ENCODE peak calls at places on chromosomes 5 and 9, in eight cellular contexts. One of them, this sample, is unnamed.

GRCh38 chr5:127051591-127051990 is 21.2 kb upstream of the MARCHF3 start:
- DNase-seq in tibial artery: no peak
- DNase-seq in transverse colon: no peak
- DNase-seq in psoas muscle: no peak
- DNase-seq in Peyer's patch: no peak
- DNase-seq in GM12865: no peak
- DNase-seq in heart left ventricle: no peak
- DNase-seq in stomach: no peak
- DNase-seq in this sample: no peak

GRCh38 chr5:127981498-127981897 is 102.1 kb upstream of the SLC12A2 start:
- DNase-seq in tibial artery: no peak
- DNase-seq in transverse colon: no peak
- DNase-seq in psoas muscle: no peak
- DNase-seq in Peyer's patch: no peak
- DNase-seq in GM12865: no peak
- DNase-seq in heart left ventricle: no peak
- DNase-seq in stomach: no peak
- DNase-seq in this sample: no peak

GRCh38 chr5:63247651-63248050 is 669.0 kb downstream of the LRRC70 start:
- DNase-seq in tibial artery: no peak
- DNase-seq in transverse colon: no peak
- DNase-seq in psoas muscle: no peak
- DNase-seq in Peyer's patch: no peak
- DNase-seq in GM12865: no peak
- DNase-seq in heart left ventricle: no peak
- DNase-seq in stomach: no peak
- DNase-seq in this sample: no peak

GRCh38 chr9:114606597-114607207 is 4.4 kb upstream of the TMEM268 start:
- DNase-seq in tibial artery: peak
- DNase-seq in transverse colon: no peak
- DNase-seq in psoas muscle: no peak
- DNase-seq in Peyer's patch: no peak
- DNase-seq in GM12865: no peak
- DNase-seq in heart left ventricle: peak
- DNase-seq in stomach: peak
- DNase-seq in this sample: no peak

GRCh38 chr9:16192403-16193017 is 639.7 kb downstream of the CCDC171 start:
- DNase-seq in tibial artery: no peak
- DNase-seq in transverse colon: no peak
- DNase-seq in psoas muscle: no peak
- DNase-seq in Peyer's patch: no peak
- DNase-seq in GM12865: no peak
- DNase-seq in heart left ventricle: no peak
- DNase-seq in stomach: no peak
- DNase-seq in this sample: no peak

GRCh38 chr9:38062498-38063362 is 6.3 kb downstream of the SHB start:
- DNase-seq in tibial artery: no peak
- DNase-seq in transverse colon: no peak
- DNase-seq in psoas muscle: no peak
- DNase-seq in Peyer's patch: no peak
- DNase-seq in GM12865: peak
- DNase-seq in heart left ventricle: no peak
- DNase-seq in stomach: no peak
- DNase-seq in this sample: no peak

GRCh38 chr9:87436694-87437093 is 61.0 kb upstream of the DAPK1 start:
- DNase-seq in tibial artery: no peak
- DNase-seq in transverse colon: no peak
- DNase-seq in psoas muscle: no peak
- DNase-seq in Peyer's patch: no peak
- DNase-seq in GM12865: no peak
- DNase-seq in heart left ventricle: no peak
- DNase-seq in stomach: no peak
- DNase-seq in this sample: no peak

GRCh38 chr5:77773734-77774280 is 2.3 kb downstream of the TBCA start:
- DNase-seq in tibial artery: no peak
- DNase-seq in transverse colon: no peak
- DNase-seq in psoas muscle: no peak
- DNase-seq in Peyer's patch: no peak
- DNase-seq in GM12865: no peak
- DNase-seq in heart left ventricle: no peak
- DNase-seq in stomach: no peak
- DNase-seq in this sample: no peak

GRCh38 chr5:142421158-142421617 is 96.4 kb upstream of the SPRY4 start:
- DNase-seq in tibial artery: no peak
- DNase-seq in transverse colon: peak
- DNase-seq in psoas muscle: no peak
- DNase-seq in Peyer's patch: peak
- DNase-seq in GM12865: no peak
- DNase-seq in heart left ventricle: no peak
- DNase-seq in stomach: no peak
- DNase-seq in this sample: no peak

GRCh38 chr9:130681769-130682489 is 11.7 kb upstream of the EXOSC2 start:
- DNase-seq in tibial artery: no peak
- DNase-seq in transverse colon: peak
- DNase-seq in psoas muscle: no peak
- DNase-seq in Peyer's patch: no peak
- DNase-seq in GM12865: peak
- DNase-seq in heart left ventricle: no peak
- DNase-seq in stomach: no peak
- DNase-seq in this sample: no peak

GRCh38 chr9:130685104-130685503 is 8.5 kb upstream of the EXOSC2 start:
- DNase-seq in tibial artery: no peak
- DNase-seq in transverse colon: no peak
- DNase-seq in psoas muscle: no peak
- DNase-seq in Peyer's patch: no peak
- DNase-seq in GM12865: no peak
- DNase-seq in heart left ventricle: no peak
- DNase-seq in stomach: no peak
- DNase-seq in this sample: no peak

GRCh38 chr9:130682490-130683121 is 11.0 kb upstream of the EXOSC2 start:
- DNase-seq in tibial artery: peak
- DNase-seq in transverse colon: peak
- DNase-seq in psoas muscle: peak
- DNase-seq in Peyer's patch: peak
- DNase-seq in GM12865: peak
- DNase-seq in heart left ventricle: peak
- DNase-seq in stomach: peak
- DNase-seq in this sample: peak

GRCh38 chr9:130677252-130677651 is 12.9 kb downstream of the PRDM12 start:
- DNase-seq in tibial artery: no peak
- DNase-seq in transverse colon: no peak
- DNase-seq in psoas muscle: no peak
- DNase-seq in Peyer's patch: no peak
- DNase-seq in GM12865: no peak
- DNase-seq in heart left ventricle: no peak
- DNase-seq in stomach: no peak
- DNase-seq in this sample: no peak

GRCh38 chr9:130680836-130681768 is 12.5 kb upstream of the EXOSC2 start:
- DNase-seq in tibial artery: peak
- DNase-seq in transverse colon: peak
- DNase-seq in psoas muscle: peak
- DNase-seq in Peyer's patch: peak
- DNase-seq in GM12865: peak
- DNase-seq in heart left ventricle: peak
- DNase-seq in stomach: peak
- DNase-seq in this sample: peak
- H3K4me3 ChIP-seq in tibial artery: peak
- H3K4me3 ChIP-seq in transverse colon: peak
- H3K4me3 ChIP-seq in psoas muscle: peak
- H3K4me3 ChIP-seq in Peyer's patch: peak
- H3K4me3 ChIP-seq in GM12865: peak
- H3K4me3 ChIP-seq in heart left ventricle: peak
- H3K4me3 ChIP-seq in stomach: peak
- H3K4me3 ChIP-seq in this sample: peak

DNA sequence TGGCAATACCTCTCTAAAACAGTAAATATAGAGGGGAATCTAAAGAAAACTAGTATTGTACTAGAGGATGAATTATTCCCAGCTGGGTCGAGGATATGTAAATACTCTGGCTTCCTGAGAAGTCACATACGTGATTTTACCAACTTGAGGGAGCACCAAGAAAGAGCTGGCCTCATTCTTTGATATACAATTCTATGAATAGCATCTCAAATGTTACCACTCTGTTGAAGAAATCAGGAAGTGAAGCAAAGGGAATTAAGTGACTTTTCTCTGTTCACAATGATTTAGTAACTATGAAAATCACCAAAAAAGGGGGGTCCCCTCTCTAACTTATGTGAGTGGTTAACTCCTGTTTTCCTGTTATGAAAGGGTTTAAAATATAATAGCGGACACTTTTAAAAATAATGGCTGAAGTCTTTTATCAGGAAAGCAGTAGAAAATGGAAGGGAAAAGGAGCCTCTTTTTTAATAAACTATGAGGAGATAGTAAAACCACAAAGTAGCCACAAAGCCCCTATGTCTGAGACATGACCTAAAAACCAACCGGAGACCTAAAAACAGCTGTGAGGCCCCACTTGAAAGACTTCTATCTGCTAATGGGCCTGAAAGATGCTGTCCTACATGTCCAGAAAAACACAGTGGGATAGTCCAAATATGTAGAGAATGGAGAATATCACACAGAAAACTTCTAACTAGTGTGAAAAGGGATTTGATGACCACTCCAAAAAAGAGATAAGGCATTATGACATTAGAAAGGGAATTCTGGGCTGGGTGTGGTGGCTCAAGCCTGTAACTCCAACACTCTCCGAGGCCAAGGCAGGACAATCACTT is 42.5 kb downstream of the LPAR1 start:
- DNase-seq in tibial artery: no peak
- DNase-seq in transverse colon: no peak
- DNase-seq in psoas muscle: no peak
- DNase-seq in Peyer's patch: no peak
- DNase-seq in GM12865: peak
- DNase-seq in heart left ventricle: peak
- DNase-seq in stomach: no peak
- DNase-seq in this sample: no peak
- H3K4me3 ChIP-seq in tibial artery: no peak
- H3K4me3 ChIP-seq in transverse colon: no peak
- H3K4me3 ChIP-seq in psoas muscle: no peak
- H3K4me3 ChIP-seq in Peyer's patch: no peak
- H3K4me3 ChIP-seq in GM12865: no peak
- H3K4me3 ChIP-seq in heart left ventricle: no peak
- H3K4me3 ChIP-seq in stomach: no peak
- H3K4me3 ChIP-seq in this sample: no peak

DNA sequence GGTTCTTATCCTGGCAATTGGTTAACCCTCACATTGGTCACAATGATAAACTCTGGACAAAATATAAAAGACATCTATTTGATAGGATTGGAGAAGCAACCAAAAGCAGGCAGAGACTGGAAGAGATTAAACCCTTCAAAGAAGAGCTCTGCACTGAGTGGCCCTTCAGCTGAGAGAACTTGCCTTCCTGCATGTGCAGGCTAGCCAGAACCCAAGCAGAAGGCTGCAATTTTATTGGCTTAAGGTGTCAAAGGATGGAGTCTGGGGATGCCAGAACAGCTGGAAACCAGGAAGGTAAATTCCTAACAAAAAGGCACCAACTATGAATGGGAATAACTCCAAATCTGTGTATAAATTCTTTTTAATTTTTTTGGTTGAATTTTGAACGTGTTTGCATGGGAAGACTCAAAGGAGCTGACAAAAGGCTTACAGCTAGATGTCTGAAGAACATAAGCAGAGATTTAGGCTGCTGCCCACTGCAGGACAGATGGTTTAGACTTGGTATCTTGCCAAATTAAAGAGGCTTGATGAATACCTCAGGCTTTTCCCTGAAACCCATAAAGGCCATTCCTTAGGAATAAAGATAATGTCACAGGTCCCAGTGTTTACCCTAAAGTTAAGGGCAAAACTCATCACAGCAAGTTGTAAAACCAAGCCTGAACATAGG is 66.3 kb downstream of the NR2F1 start:
- DNase-seq in tibial artery: no peak
- DNase-seq in transverse colon: no peak
- DNase-seq in psoas muscle: no peak
- DNase-seq in Peyer's patch: no peak
- DNase-seq in GM12865: no peak
- DNase-seq in heart left ventricle: no peak
- DNase-seq in stomach: no peak
- DNase-seq in this sample: no peak
- H3K4me3 ChIP-seq in tibial artery: no peak
- H3K4me3 ChIP-seq in transverse colon: no peak
- H3K4me3 ChIP-seq in psoas muscle: no peak
- H3K4me3 ChIP-seq in Peyer's patch: no peak
- H3K4me3 ChIP-seq in GM12865: no peak
- H3K4me3 ChIP-seq in heart left ventricle: no peak
- H3K4me3 ChIP-seq in stomach: no peak
- H3K4me3 ChIP-seq in this sample: no peak

GRCh38 chr5:45695680-45696093 is 493 bp downstream of the HCN1 start:
- DNase-seq in tibial artery: no peak
- DNase-seq in transverse colon: no peak
- DNase-seq in psoas muscle: no peak
- DNase-seq in Peyer's patch: no peak
- DNase-seq in GM12865: no peak
- DNase-seq in heart left ventricle: no peak
- DNase-seq in stomach: no peak
- DNase-seq in this sample: no peak

GRCh38 chr5:45695011-45695667 is 1.0 kb downstream of the HCN1 start:
- DNase-seq in tibial artery: no peak
- DNase-seq in transverse colon: no peak
- DNase-seq in psoas muscle: peak
- DNase-seq in Peyer's patch: no peak
- DNase-seq in GM12865: no peak
- DNase-seq in heart left ventricle: no peak
- DNase-seq in stomach: no peak
- DNase-seq in this sample: no peak

GRCh38 chr5:45694255-45694834 is 1.8 kb downstream of the HCN1 start:
- DNase-seq in tibial artery: no peak
- DNase-seq in transverse colon: no peak
- DNase-seq in psoas muscle: no peak
- DNase-seq in Peyer's patch: no peak
- DNase-seq in GM12865: no peak
- DNase-seq in heart left ventricle: no peak
- DNase-seq in stomach: no peak
- DNase-seq in this sample: no peak

GRCh38 chr5:45697211-45697610 is 1.0 kb upstream of the HCN1 start:
- DNase-seq in tibial artery: no peak
- DNase-seq in transverse colon: no peak
- DNase-seq in psoas muscle: no peak
- DNase-seq in Peyer's patch: no peak
- DNase-seq in GM12865: no peak
- DNase-seq in heart left ventricle: no peak
- DNase-seq in stomach: no peak
- DNase-seq in this sample: no peak

DNA sequence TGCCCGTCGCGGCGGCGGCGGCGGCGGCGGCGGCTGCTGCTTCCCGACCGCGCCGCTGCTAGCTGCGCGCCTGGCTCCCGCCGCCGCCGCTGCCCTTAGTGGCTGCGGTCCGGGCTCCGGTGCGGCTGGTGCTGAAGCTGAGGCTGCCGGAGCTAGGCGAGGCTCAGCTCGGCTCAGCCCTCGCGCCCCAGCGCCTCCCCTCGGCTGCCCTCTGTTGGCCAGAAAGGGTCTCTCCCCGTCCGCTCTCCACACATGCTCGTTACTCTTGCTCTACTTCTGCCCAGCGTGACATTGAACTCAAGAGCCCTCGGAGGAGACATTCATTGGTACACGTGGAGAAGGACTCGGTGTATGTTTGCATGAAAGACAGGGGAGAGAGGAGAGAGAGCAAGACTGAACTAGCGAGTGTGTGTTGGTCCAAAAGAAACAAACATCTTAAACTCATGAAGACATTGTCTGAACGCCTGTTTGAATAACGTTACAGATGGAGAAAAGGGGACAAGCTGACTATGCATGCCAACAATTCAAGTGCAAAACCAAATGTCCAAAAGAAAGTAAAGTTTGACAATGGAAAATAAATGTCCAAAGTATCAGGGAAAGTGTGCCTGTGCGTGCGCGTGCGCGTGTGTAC is at the start of gene HCN1:
- DNase-seq in tibial artery: peak
- DNase-seq in transverse colon: peak
- DNase-seq in psoas muscle: peak
- DNase-seq in Peyer's patch: peak
- DNase-seq in GM12865: no peak
- DNase-seq in heart left ventricle: peak
- DNase-seq in stomach: peak
- DNase-seq in this sample: peak
- H3K4me3 ChIP-seq in tibial artery: peak
- H3K4me3 ChIP-seq in transverse colon: peak
- H3K4me3 ChIP-seq in psoas muscle: peak
- H3K4me3 ChIP-seq in Peyer's patch: peak
- H3K4me3 ChIP-seq in GM12865: no peak
- H3K4me3 ChIP-seq in heart left ventricle: peak
- H3K4me3 ChIP-seq in stomach: peak
- H3K4me3 ChIP-seq in this sample: no peak

This sample was measured in MM.1S.